ENCODE peak calls at places on chromosome 2, in five cellular contexts. H, E, M, Z and R are unnamed samples.

GRCh38 chr2:20929721-20930120 is 106.8 kb upstream of the LDAH start:
- DNase-seq in Z (no peak), E (no peak), H (no peak), M (no peak), R (no peak)

GRCh38 chr2:176002684-176003225 is 688 bp upstream of the LNPK start:
- DNase-seq in E (peak; percentile 29), M (no peak), H (peak; percentile 17), Z (peak; percentile 13), R (peak; percentile 33)

GRCh38 chr2:16170675-16171424 is 230.5 kb downstream of the MYCN start:
- DNase-seq in M (no peak), Z (no peak), E (no peak), H (no peak), R (no peak)

GRCh38 chr2:127893033-127893432 is 7.3 kb upstream of the AMMECR1L start:
- DNase-seq in E (peak; percentile 18), H (no peak), M (no peak), Z (no peak), R (no peak)

GRCh38 chr2:12702661-12703121 is 14.0 kb upstream of the TRIB2 start:
- DNase-seq in M (no peak), H (no peak), E (peak; percentile 34), Z (peak; percentile 86), R (peak; percentile 38)

GRCh38 chr2:197461073-197461472 is 7.7 kb downstream of the COQ10B start:
- DNase-seq in H (no peak), E (no peak), M (no peak), Z (peak; percentile 36), R (no peak)

GRCh38 chr2:39704540-39704939 is 38.8 kb downstream of the TMEM178A start:
- DNase-seq in H (no peak), Z (no peak), E (no peak), M (no peak), R (no peak)

GRCh38 chr2:70767699-70768584 is at the start of gene ADD2:
- DNase-seq in H (peak; percentile 26), M (no peak), Z (peak; percentile 22), E (peak; percentile 19), R (peak; percentile 39)

GRCh38 chr2:19649785-19650380 is 251.9 kb downstream of the TTC32 start:
- DNase-seq in E (peak; percentile 38), M (peak; percentile 97), Z (peak; percentile 98), H (no peak), R (no peak)

GRCh38 chr2:69572640-69573039 is 70.9 kb downstream of the AAK1 start:
- DNase-seq in H (peak; percentile 60), M (no peak), E (no peak), Z (no peak), R (peak; percentile 17)

GRCh38 chr2:40431600-40431955 is 20.3 kb downstream of the SLC8A1 start:
- DNase-seq in M (peak; percentile 39), Z (no peak), E (no peak), H (no peak), R (no peak)

GRCh38 chr2:119005565-119005964 is 63.6 kb downstream of the MARCO start:
- DNase-seq in M (no peak), H (no peak), E (no peak), Z (no peak), R (no peak)

GRCh38 chr2:200600549-200601212 is 14.9 kb downstream of the AOX1 start:
- DNase-seq in E (no peak), M (no peak), Z (no peak), H (no peak), R (no peak)

GRCh38 chr2:76564734-76565133 is 854.0 kb upstream of the GCFC2 start:
- DNase-seq in H (no peak), M (no peak), E (no peak), Z (no peak), R (no peak)

GRCh38 chr2:177728920-177729319 is 336.3 kb downstream of the AGPS start:
- DNase-seq in Z (no peak), M (no peak), H (no peak), E (no peak), R (no peak)

GRCh38 chr2:112579280-112579679 is 5.1 kb upstream of the CHCHD5 start:
- DNase-seq in H (no peak), M (peak; percentile 72), E (no peak), Z (peak; percentile 24), R (no peak)

DNA sequence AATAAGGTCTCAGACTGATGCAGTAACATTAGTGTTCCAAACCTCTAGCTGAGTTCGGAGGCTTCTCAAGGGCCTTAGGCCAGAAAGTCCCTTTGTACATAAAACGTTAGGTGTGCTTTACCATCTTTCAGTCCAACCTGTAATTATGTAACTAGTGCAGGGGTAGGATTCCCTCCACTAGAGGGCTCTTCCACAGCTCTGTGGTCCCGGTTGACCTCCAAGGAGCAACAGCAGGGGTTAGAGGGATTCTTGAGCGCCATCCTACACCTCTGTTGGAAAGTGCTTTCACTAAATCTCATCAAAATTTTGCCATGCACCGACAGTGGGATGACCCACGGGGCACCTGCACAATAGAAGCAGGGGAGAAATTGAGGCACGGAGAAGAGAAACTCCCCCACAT is 155.8 kb upstream of the LRP1B start:
- DNase-seq in E (no peak), M (no peak), Z (peak; percentile 21), H (no peak), R (no peak)
- TF ChIP-seq CTCF in E (peak; percentile 8), M (peak; percentile 40), Z (no peak), H (no peak), R (peak; percentile 34)

GRCh38 chr2:7811073-7811472 is 870.8 kb upstream of the ID2 start:
- DNase-seq in Z (no peak), E (no peak), M (no peak), H (no peak), R (no peak)

GRCh38 chr2:7813541-7814310 is 868.1 kb upstream of the ID2 start:
- DNase-seq in E (no peak), M (no peak), H (no peak), Z (no peak), R (no peak)

GRCh38 chr2:7812231-7812995 is 869.4 kb upstream of the ID2 start:
- DNase-seq in E (no peak), H (no peak), M (no peak), Z (peak; percentile 52), R (no peak)

GRCh38 chr2:7809640-7810039 is 872.2 kb upstream of the ID2 start:
- DNase-seq in E (no peak), M (no peak), Z (no peak), H (no peak), R (no peak)
- H3K27ac ChIP-seq in E (no peak overlapping the region), M (no peak overlapping the region), Z (no peak overlapping the region), H (no peak overlapping the region), R (no peak overlapping the region)

DNA sequence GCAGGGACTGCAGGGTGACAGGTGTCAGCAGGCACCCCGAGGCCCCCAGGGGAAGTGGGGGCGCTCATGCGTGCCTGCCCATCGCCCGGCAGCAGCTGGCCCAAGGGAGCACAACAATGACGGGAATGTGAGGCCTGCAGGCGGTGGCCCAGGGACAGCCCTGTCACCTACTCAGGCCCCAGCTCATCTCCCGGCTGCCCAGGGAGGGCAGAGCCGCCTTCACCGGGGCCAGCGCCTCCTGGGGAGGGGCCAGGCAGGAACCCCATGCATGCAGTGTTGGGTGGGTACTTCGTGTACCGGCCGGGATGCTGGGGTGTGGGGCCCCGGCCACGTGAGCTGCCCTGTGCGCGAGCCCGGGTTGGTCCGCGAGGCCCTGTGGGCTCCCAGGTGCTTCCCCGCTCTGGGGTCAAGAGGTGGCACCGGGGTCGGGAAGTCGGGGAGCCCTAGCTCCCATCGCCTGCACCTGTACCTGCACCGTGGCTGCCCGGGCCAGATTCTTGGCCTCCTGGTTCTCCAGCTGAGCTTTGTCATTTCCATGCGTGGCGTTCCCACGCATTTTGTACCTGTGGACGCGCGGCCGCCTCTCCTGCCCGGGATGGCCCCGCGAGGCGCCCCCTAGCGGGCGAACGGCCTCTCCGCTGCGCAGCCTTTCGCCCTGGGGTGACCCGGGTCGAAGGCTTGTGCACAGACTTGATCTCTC is 823 bp downstream of the KLHL30 start:
- DNase-seq in Z (no peak), E (no peak), H (peak; percentile 27), M (no peak), R (no peak)
- TF ChIP-seq CTCF in Z (peak; percentile 58), E (peak; percentile 74), H (no peak), M (peak; percentile 36), R (peak; percentile 56)

GRCh38 chr2:43104106-43104505 is 122.3 kb downstream of the ZFP36L2 start:
- DNase-seq in E (no peak), H (no peak), Z (no peak), M (no peak), R (no peak)

GRCh38 chr2:43104763-43105162 is 121.6 kb downstream of the ZFP36L2 start:
- DNase-seq in H (no peak), E (no peak), M (no peak), Z (no peak), R (no peak)

GRCh38 chr2:43106767-43107527 is 119.5 kb downstream of the ZFP36L2 start:
- DNase-seq in E (peak; percentile 46), M (no peak), H (no peak), Z (no peak), R (no peak)

GRCh38 chr2:43107679-43108078 is 118.7 kb downstream of the ZFP36L2 start:
- DNase-seq in E (no peak), H (no peak), M (no peak), Z (no peak), R (no peak)

GRCh38 chr2:43105586-43106562 is 120.5 kb downstream of the ZFP36L2 start:
- DNase-seq in E (peak; percentile 76), H (no peak), Z (no peak), M (peak; percentile 59), R (no peak)
- H3K27ac ChIP-seq in E (peak overlapping the region; percentile 80), H (no peak overlapping the region), Z (peak overlapping the region; percentile 65), M (peak overlapping the region; percentile 70), R (peak overlapping the region; percentile 61)